ENCODE peak calls at places on chromosomes 6 and 20, in seven cellular contexts. W is COR-L47; Y is A172; D is fibroblast of lung; B is stimulated activated naive CD8-positive, alpha-beta T cell treated with anti-CD3 and anti-CD28 coated beads, Interleukin-15, Interleukin-2, amounts not matched to agents 100 U/mL and 50 U/mL, for 24 hours; X is natural killer cell; Z is T follicular helper cell. A is an unnamed sample.

GRCh38 chr6:83808926-83809325 is 44.2 kb upstream of the RIPPLY2 start:
- DNase-seq in X (no peak), Y (no peak), B (no peak), Z (no peak), D (no peak), W (no peak), A (no peak)

GRCh38 chr6:37705239-37706051 is 7.8 kb upstream of the MDGA1 start:
- DNase-seq in W (no peak), X (peak), D (peak), Y (no peak), B (peak), Z (peak), A (no peak)

GRCh38 chr6:143023695-143024094 is 37.0 kb upstream of the AIG1 start:
- DNase-seq in Z (no peak), B (no peak), X (no peak), W (no peak), D (no peak), Y (no peak), A (no peak)

GRCh38 chr20:9442858-9443257 is 71.5 kb upstream of the LAMP5 start:
- DNase-seq in Z (no peak), D (peak), W (peak), B (no peak), X (no peak), Y (no peak), A (no peak)

GRCh38 chr6:7580927-7581618 is 8.9 kb upstream of the SNRNP48 start:
- DNase-seq in D (no peak), W (no peak), B (no peak), Y (no peak), X (no peak), Z (no peak), A (no peak)

GRCh38 chr6:35601331-35602132 is 87.2 kb downstream of the FKBP5 start:
- DNase-seq in X (no peak), Y (peak), Z (peak), W (no peak), B (peak), D (peak), A (no peak)

GRCh38 chr20:62808211-62808865 is 3.7 kb downstream of the OGFR start:
- DNase-seq in B (peak), Z (peak), X (peak), W (peak), Y (peak), D (no peak), A (no peak)

GRCh38 chr6:149170564-149171452 is 146.7 kb upstream of the TAB2 start:
- DNase-seq in Y (no peak), B (no peak), D (no peak), Z (no peak), W (peak), X (no peak), A (no peak)

GRCh38 chr6:5580736-5581568 is 319.6 kb downstream of the FARS2 start:
- DNase-seq in Z (no peak), Y (no peak), X (no peak), D (no peak), B (peak), W (no peak), A (no peak)

GRCh38 chr20:36875702-36876472 is at the start of gene TLDC2:
- DNase-seq in X (no peak), Z (no peak), W (no peak), D (no peak), B (no peak), Y (no peak), A (no peak)

GRCh38 chr20:36653456-36653855 is 7.5 kb upstream of the SLA2 start:
- DNase-seq in Y (no peak), D (no peak), W (no peak), Z (no peak), X (no peak), B (no peak), A (no peak)

GRCh38 chr6:87779542-87779941 is 77.5 kb upstream of the AKIRIN2 start:
- DNase-seq in X (no peak), Z (no peak), W (no peak), Y (no peak), D (no peak), B (no peak), A (no peak)

GRCh38 chr6:149210376-149210775 is 107.1 kb upstream of the TAB2 start:
- DNase-seq in W (no peak), X (no peak), B (no peak), Y (peak), D (peak), Z (no peak), A (no peak)

GRCh38 chr20:58446264-58446937 is 57.4 kb downstream of the VAPB start:
- DNase-seq in Z (no peak), X (no peak), W (no peak), D (no peak), B (no peak), Y (no peak), A (no peak)

GRCh38 chr6:122692175-122692598 is 82.0 kb downstream of the PKIB start:
- DNase-seq in D (peak), B (no peak), Y (peak), W (no peak), Z (no peak), X (no peak), A (no peak)